ENCODE peak calls at places on chromosome 18, in six cellular contexts. One of them, this sample, is unnamed.
A peak's percentile ranks its signal among the peaks of the same experiment; 100 is the strongest.

GRCh38 chr18:62339106-62339988 is 14.2 kb downstream of the TNFRSF11A start:
- DNase-seq in type B pancreatic cell: no peak
- DNase-seq in CD4-positive, alpha-beta T cell: no peak
- DNase-seq in mucosa of descending colon: no peak
- DNase-seq in activated CD4-positive, alpha-beta memory T cell treated with anti-CD3 and anti-CD28 coated beads, Interleukin-2, amount 10 ng/mL, durations not matched to agents 7 days and 5 days: peak; percentile 45
- DNase-seq in ecto neural progenitor cell: no peak
- DNase-seq in this sample: no peak

GRCh38 chr18:58105908-58106673 is 62.1 kb downstream of the NEDD4L start:
- DNase-seq in type B pancreatic cell: no peak
- DNase-seq in activated CD4-positive, alpha-beta memory T cell treated with anti-CD3 and anti-CD28 coated beads, Interleukin-2, amount 10 ng/mL, durations not matched to agents 7 days and 5 days: no peak
- DNase-seq in ecto neural progenitor cell: no peak
- DNase-seq in mucosa of descending colon: no peak
- DNase-seq in CD4-positive, alpha-beta T cell: no peak
- DNase-seq in this sample: no peak

GRCh38 chr18:400466-400865 is 100.0 kb downstream of the COLEC12 start:
- DNase-seq in type B pancreatic cell: no peak
- DNase-seq in mucosa of descending colon: no peak
- DNase-seq in ecto neural progenitor cell: no peak
- DNase-seq in CD4-positive, alpha-beta T cell: no peak
- DNase-seq in activated CD4-positive, alpha-beta memory T cell treated with anti-CD3 and anti-CD28 coated beads, Interleukin-2, amount 10 ng/mL, durations not matched to agents 7 days and 5 days: no peak
- DNase-seq in this sample: no peak

GRCh38 chr18:57210711-57211411 is 64.0 kb downstream of the BOD1L2 start:
- DNase-seq in mucosa of descending colon: no peak
- DNase-seq in type B pancreatic cell: no peak
- DNase-seq in ecto neural progenitor cell: no peak
- DNase-seq in activated CD4-positive, alpha-beta memory T cell treated with anti-CD3 and anti-CD28 coated beads, Interleukin-2, amount 10 ng/mL, durations not matched to agents 7 days and 5 days: no peak
- DNase-seq in CD4-positive, alpha-beta T cell: no peak
- DNase-seq in this sample: no peak

GRCh38 chr18:76765649-76766048 is 56.7 kb upstream of the ZNF236 start:
- DNase-seq in ecto neural progenitor cell: no peak
- DNase-seq in mucosa of descending colon: no peak
- DNase-seq in type B pancreatic cell: no peak
- DNase-seq in activated CD4-positive, alpha-beta memory T cell treated with anti-CD3 and anti-CD28 coated beads, Interleukin-2, amount 10 ng/mL, durations not matched to agents 7 days and 5 days: no peak
- DNase-seq in CD4-positive, alpha-beta T cell: no peak
- DNase-seq in this sample: no peak

GRCh38 chr18:60543646-60544045 is 171.1 kb upstream of the MC4R start:
- DNase-seq in type B pancreatic cell: no peak
- DNase-seq in activated CD4-positive, alpha-beta memory T cell treated with anti-CD3 and anti-CD28 coated beads, Interleukin-2, amount 10 ng/mL, durations not matched to agents 7 days and 5 days: no peak
- DNase-seq in mucosa of descending colon: no peak
- DNase-seq in ecto neural progenitor cell: no peak
- DNase-seq in CD4-positive, alpha-beta T cell: no peak
- DNase-seq in this sample: no peak

GRCh38 chr18:79439201-79440023 is 43.7 kb downstream of the NFATC1 start:
- DNase-seq in type B pancreatic cell: no peak
- DNase-seq in CD4-positive, alpha-beta T cell: peak; percentile 29
- DNase-seq in activated CD4-positive, alpha-beta memory T cell treated with anti-CD3 and anti-CD28 coated beads, Interleukin-2, amount 10 ng/mL, durations not matched to agents 7 days and 5 days: no peak
- DNase-seq in ecto neural progenitor cell: no peak
- DNase-seq in mucosa of descending colon: no peak
- DNase-seq in this sample: no peak

GRCh38 chr18:71398530-71398929 is 1109.7 kb downstream of the SOCS6 start:
- DNase-seq in CD4-positive, alpha-beta T cell: no peak
- DNase-seq in activated CD4-positive, alpha-beta memory T cell treated with anti-CD3 and anti-CD28 coated beads, Interleukin-2, amount 10 ng/mL, durations not matched to agents 7 days and 5 days: no peak
- DNase-seq in mucosa of descending colon: no peak
- DNase-seq in type B pancreatic cell: no peak
- DNase-seq in ecto neural progenitor cell: peak; percentile 50
- DNase-seq in this sample: no peak

GRCh38 chr18:68520406-68521075 is 194.4 kb downstream of the TMX3 start:
- DNase-seq in ecto neural progenitor cell: no peak
- DNase-seq in mucosa of descending colon: no peak
- DNase-seq in CD4-positive, alpha-beta T cell: no peak
- DNase-seq in activated CD4-positive, alpha-beta memory T cell treated with anti-CD3 and anti-CD28 coated beads, Interleukin-2, amount 10 ng/mL, durations not matched to agents 7 days and 5 days: no peak
- DNase-seq in type B pancreatic cell: no peak
- DNase-seq in this sample: no peak

GRCh38 chr18:67305466-67305865 is 211.1 kb downstream of the DSEL start:
- DNase-seq in type B pancreatic cell: no peak
- DNase-seq in mucosa of descending colon: no peak
- DNase-seq in ecto neural progenitor cell: no peak
- DNase-seq in activated CD4-positive, alpha-beta memory T cell treated with anti-CD3 and anti-CD28 coated beads, Interleukin-2, amount 10 ng/mL, durations not matched to agents 7 days and 5 days: no peak
- DNase-seq in CD4-positive, alpha-beta T cell: no peak
- DNase-seq in this sample: no peak

GRCh38 chr18:70273021-70273420 is 15.8 kb upstream of the SOCS6 start:
- DNase-seq in mucosa of descending colon: no peak
- DNase-seq in ecto neural progenitor cell: no peak
- DNase-seq in type B pancreatic cell: no peak
- DNase-seq in CD4-positive, alpha-beta T cell: no peak
- DNase-seq in activated CD4-positive, alpha-beta memory T cell treated with anti-CD3 and anti-CD28 coated beads, Interleukin-2, amount 10 ng/mL, durations not matched to agents 7 days and 5 days: no peak
- DNase-seq in this sample: no peak

GRCh38 chr18:2846638-2847340 is at the start of gene EMILIN2:
- DNase-seq in activated CD4-positive, alpha-beta memory T cell treated with anti-CD3 and anti-CD28 coated beads, Interleukin-2, amount 10 ng/mL, durations not matched to agents 7 days and 5 days: peak; percentile 31
- DNase-seq in type B pancreatic cell: no peak
- DNase-seq in ecto neural progenitor cell: peak; percentile 72
- DNase-seq in CD4-positive, alpha-beta T cell: peak; percentile 19
- DNase-seq in mucosa of descending colon: peak; percentile 83
- DNase-seq in this sample: peak; percentile 55

GRCh38 chr18:79613186-79613931 is 66.2 kb upstream of the CTDP1 start:
- DNase-seq in CD4-positive, alpha-beta T cell: no peak
- DNase-seq in mucosa of descending colon: no peak
- DNase-seq in type B pancreatic cell: peak; percentile 65
- DNase-seq in activated CD4-positive, alpha-beta memory T cell treated with anti-CD3 and anti-CD28 coated beads, Interleukin-2, amount 10 ng/mL, durations not matched to agents 7 days and 5 days: no peak
- DNase-seq in ecto neural progenitor cell: no peak
- DNase-seq in this sample: no peak

GRCh38 chr18:57819671-57820460 is 16.8 kb upstream of the ATP8B1 start:
- DNase-seq in mucosa of descending colon: no peak
- DNase-seq in ecto neural progenitor cell: peak; percentile 23
- DNase-seq in type B pancreatic cell: no peak
- DNase-seq in CD4-positive, alpha-beta T cell: no peak
- DNase-seq in activated CD4-positive, alpha-beta memory T cell treated with anti-CD3 and anti-CD28 coated beads, Interleukin-2, amount 10 ng/mL, durations not matched to agents 7 days and 5 days: no peak
- DNase-seq in this sample: peak; percentile 83

GRCh38 chr18:5475252-5475651 is 68.5 kb downstream of the EPB41L3 start:
- DNase-seq in CD4-positive, alpha-beta T cell: no peak
- DNase-seq in ecto neural progenitor cell: no peak
- DNase-seq in activated CD4-positive, alpha-beta memory T cell treated with anti-CD3 and anti-CD28 coated beads, Interleukin-2, amount 10 ng/mL, durations not matched to agents 7 days and 5 days: no peak
- DNase-seq in mucosa of descending colon: no peak
- DNase-seq in type B pancreatic cell: no peak
- DNase-seq in this sample: no peak

GRCh38 chr18:31206787-31207381 is 44.2 kb upstream of the DSC1 start:
- DNase-seq in activated CD4-positive, alpha-beta memory T cell treated with anti-CD3 and anti-CD28 coated beads, Interleukin-2, amount 10 ng/mL, durations not matched to agents 7 days and 5 days: no peak
- DNase-seq in ecto neural progenitor cell: peak; percentile 64
- DNase-seq in type B pancreatic cell: no peak
- DNase-seq in CD4-positive, alpha-beta T cell: no peak
- DNase-seq in mucosa of descending colon: peak; percentile 92
- DNase-seq in this sample: peak; percentile 81